ENCODE peak calls at places on chromosomes 3 and 15, in eight cellular contexts. S, I, G, N, E, M, D and P are unnamed samples.
A peak's percentile ranks its signal among the peaks of the same experiment; 100 is the strongest.

GRCh38 chr3:46091971-46092703 is 64.9 kb upstream of the XCR1 start:
- DNase-seq in E (peak; percentile 36), D (no peak), S (no peak), M (no peak), I (no peak), N (no peak), G (no peak), P (no peak)

GRCh38 chr15:65576669-65577068 is 34.3 kb downstream of the INTS14 start:
- DNase-seq in D (peak; percentile 4), N (no peak), E (no peak), S (no peak), G (no peak), I (no peak), M (no peak), P (no peak)

GRCh38 chr15:71282086-71282485 is 166.8 kb downstream of the THSD4 start:
- DNase-seq in I (no peak), M (no peak), G (no peak), S (no peak), E (no peak), D (no peak), N (no peak), P (no peak)

GRCh38 chr3:156553705-156554356 is 1.1 kb downstream of the SSR3 start:
- DNase-seq in D (peak; percentile 44), M (no peak), G (no peak), E (no peak), N (no peak), S (no peak), I (no peak), P (no peak)

GRCh38 chr3:117754841-117755240 is 1045.3 kb downstream of the TUSC7 start:
- DNase-seq in E (no peak), S (no peak), M (no peak), I (no peak), G (no peak), D (no peak), N (no peak), P (no peak)

GRCh38 chr15:73355866-73356265 is 12.9 kb downstream of the HCN4 start:
- DNase-seq in N (no peak), D (no peak), I (no peak), E (no peak), G (no peak), M (no peak), S (no peak), P (no peak)

GRCh38 chr3:128554100-128554464 is 61.1 kb upstream of the GATA2 start:
- DNase-seq in I (no peak), M (peak; percentile 53), N (no peak), D (no peak), S (no peak), G (no peak), E (no peak), P (no peak)

GRCh38 chr3:28347374-28348285 is 891 bp upstream of the ZCWPW2 start:
- DNase-seq in M (peak; percentile 57), G (no peak), N (no peak), D (no peak), S (no peak), I (no peak), E (no peak), P (no peak)

GRCh38 chr15:34753236-34753894 is 1.4 kb downstream of the GJD2 start:
- DNase-seq in E (no peak), N (no peak), S (peak; percentile 65), G (no peak), M (no peak), D (peak; percentile 27), I (no peak), P (no peak)

GRCh38 chr3:71006810-71007785 is 576.4 kb downstream of the FOXP1 start:
- DNase-seq in S (no peak), M (no peak), G (no peak), I (no peak), D (no peak), E (peak; percentile 18), N (no peak), P (no peak)

GRCh38 chr3:171460226-171461086 is at the start of gene TNIK:
- DNase-seq in G (peak; percentile 97), S (peak; percentile 79), E (peak; percentile 78), D (peak; percentile 76), N (peak; percentile 87), M (peak; percentile 91), I (peak; percentile 91), P (peak; percentile 93)

GRCh38 chr15:96019114-96019513 is 311.4 kb upstream of the NR2F2 start:
- DNase-seq in E (no peak), D (no peak), M (no peak), S (no peak), N (no peak), G (no peak), I (no peak), P (no peak)

GRCh38 chr3:127753898-127754410 is 68.4 kb downstream of the MGLL start:
- DNase-seq in E (no peak), S (no peak), D (no peak), M (no peak), G (no peak), I (no peak), N (no peak), P (no peak)

GRCh38 chr15:88805031-88805780 is 2.0 kb downstream of the ACAN start:
- DNase-seq in E (no peak), M (no peak), D (no peak), N (no peak), G (no peak), S (no peak), I (no peak), P (no peak)

GRCh38 chr3:195263193-195263924 is 7.6 kb downstream of the XXYLT1 start:
- DNase-seq in G (no peak), E (no peak), M (no peak), N (no peak), D (no peak), I (no peak), S (no peak), P (no peak)

GRCh38 chr3:152257246-152258074 is 11.3 kb upstream of the MBNL1 start:
- DNase-seq in M (no peak), S (no peak), I (no peak), E (no peak), N (no peak), D (no peak), G (no peak), P (no peak)

GRCh38 chr15:90425726-90426346 is 37.8 kb downstream of the IQGAP1 start:
- DNase-seq in N (no peak), M (no peak), S (no peak), D (no peak), I (no peak), E (no peak), G (no peak), P (no peak)

GRCh38 chr15:29978411-29979382 is 104.1 kb upstream of the GOLGA8J start:
- DNase-seq in N (no peak), S (no peak), D (no peak), M (no peak), G (peak; percentile 26), E (no peak), I (no peak), P (no peak)

GRCh38 chr3:188469228-188469885 is 315.4 kb downstream of the LPP start:
- DNase-seq in G (no peak), N (no peak), E (no peak), M (no peak), S (no peak), D (no peak), I (no peak), P (no peak)